ENCODE peak calls at places on chromosome 2, in seven cellular contexts. Q is H1, Y is GM12891, B is GM12878, G is SK-N-SH, I is HepG2, S is K562. J is an unnamed sample.

GRCh38 chr2:146068051-146068450 is 1548.1 kb upstream of the ZEB2 start:
- DNase-seq in Q (no peak), Y (no peak), B (no peak), G (no peak), I (no peak), S (no peak), J (no peak)

GRCh38 chr2:137333386-137333972 is 568.1 kb downstream of the THSD7B start:
- DNase-seq in Q (no peak), Y (no peak), B (peak), G (no peak), I (no peak), S (no peak), J (no peak)

GRCh38 chr2:25279091-25279651 is 62.6 kb downstream of the DNMT3A start:
- DNase-seq in Q (no peak), Y (peak), B (peak), G (no peak), I (no peak), S (no peak), J (peak)

GRCh38 chr2:3651686-3652516 is 6.1 kb upstream of the ALLC start:
- DNase-seq in Q (peak), Y (peak), B (peak), G (peak), I (peak), S (no peak), J (peak)

GRCh38 chr2:105307146-105307545 is 22.4 kb downstream of the TGFBRAP1 start:
- DNase-seq in Q (no peak), Y (no peak), B (no peak), G (no peak), I (no peak), S (no peak), J (no peak)

GRCh38 chr2:212897296-212897695 is 254.1 kb downstream of the IKZF2 start:
- DNase-seq in Q (no peak), Y (no peak), B (no peak), G (no peak), I (no peak), S (no peak), J (no peak)

GRCh38 chr2:66446178-66446860 is 11.4 kb downstream of the MEIS1 start:
- DNase-seq in Q (no peak), Y (no peak), B (no peak), G (no peak), I (no peak), S (no peak), J (no peak)

GRCh38 chr2:199602271-199602895 is 144.6 kb upstream of the SATB2 start:
- DNase-seq in Q (no peak), Y (no peak), B (no peak), G (peak), I (peak), S (peak), J (no peak)

GRCh38 chr2:101616411-101616810 is 81.1 kb upstream of the MAP4K4 start:
- DNase-seq in Q (no peak), Y (no peak), B (no peak), G (peak), I (no peak), S (no peak), J (no peak)

GRCh38 chr2:28045676-28046351 is 155.3 kb downstream of the BABAM2 start:
- DNase-seq in Q (no peak), Y (no peak), B (no peak), G (no peak), I (no peak), S (no peak), J (no peak)

GRCh38 chr2:232238108-232238507 is 140.4 kb upstream of the ALPP start:
- DNase-seq in Q (no peak), Y (no peak), B (no peak), G (no peak), I (no peak), S (no peak), J (no peak)

GRCh38 chr2:10036095-10036879 is 7.1 kb upstream of the KLF11 start:
- DNase-seq in Q (no peak), Y (no peak), B (no peak), G (peak), I (no peak), S (no peak), J (no peak)

GRCh38 chr2:71460595-71461303 is 7.4 kb downstream of the DYSF start:
- DNase-seq in Q (no peak), Y (no peak), B (no peak), G (peak), I (no peak), S (peak), J (no peak)

GRCh38 chr2:11697103-11697871 is 27.3 kb upstream of the NTSR2 start:
- DNase-seq in Q (no peak), Y (no peak), B (no peak), G (peak), I (no peak), S (no peak), J (no peak)

GRCh38 chr2:111072220-111072871 is 48.4 kb upstream of the BCL2L11 start:
- DNase-seq in Q (no peak), Y (no peak), B (no peak), G (no peak), I (no peak), S (no peak), J (no peak)
- TF ChIP-seq TAF1 in Q (no peak), Y (no peak), B (no peak), G (no peak), I (no peak), S (no peak), J (no peak)

GRCh38 chr2:221422516-221423211 is 149.4 kb downstream of the EPHA4 start:
- DNase-seq in Q (no peak), Y (no peak), B (no peak), G (no peak), I (no peak), S (no peak), J (no peak)
- TF ChIP-seq TAF1 in Q (no peak), Y (no peak), B (no peak), G (no peak), I (no peak), S (no peak), J (no peak)

GRCh38 chr2:85790499-85790898 is 36.7 kb downstream of the ATOH8 start:
- DNase-seq in Q (no peak), Y (no peak), B (no peak), G (no peak), I (no peak), S (no peak), J (no peak)

GRCh38 chr2:85791704-85792565 is 38.1 kb downstream of the ATOH8 start:
- DNase-seq in Q (no peak), Y (no peak), B (no peak), G (no peak), I (no peak), S (no peak), J (no peak)

GRCh38 chr2:85789271-85789670 is 35.5 kb downstream of the ATOH8 start:
- DNase-seq in Q (no peak), Y (no peak), B (no peak), G (no peak), I (no peak), S (no peak), J (no peak)

GRCh38 chr2:85788603-85789002 is 34.8 kb downstream of the ATOH8 start:
- DNase-seq in Q (no peak), Y (no peak), B (no peak), G (no peak), I (no peak), S (no peak), J (no peak)

GRCh38 chr2:85790032-85790431 is 36.2 kb downstream of the ATOH8 start:
- DNase-seq in Q (no peak), Y (no peak), B (no peak), G (no peak), I (no peak), S (no peak), J (no peak)
- TF ChIP-seq TAF1 in Q (no peak), Y (no peak), B (no peak), G (no peak), I (no peak), S (no peak), J (no peak)

GRCh38 chr2:23493849-23494248 is 108.9 kb downstream of the KLHL29 start:
- DNase-seq in Q (no peak), Y (no peak), B (no peak), G (no peak), I (no peak), S (no peak), J (no peak)

GRCh38 chr2:23497063-23497462 is 112.1 kb downstream of the KLHL29 start:
- DNase-seq in Q (no peak), Y (no peak), B (no peak), G (no peak), I (no peak), S (no peak), J (no peak)

GRCh38 chr2:23497536-23497935 is 112.6 kb downstream of the KLHL29 start:
- DNase-seq in Q (no peak), Y (no peak), B (no peak), G (no peak), I (no peak), S (no peak), J (no peak)

GRCh38 chr2:23496456-23496855 is 111.5 kb downstream of the KLHL29 start:
- DNase-seq in Q (no peak), Y (no peak), B (no peak), G (no peak), I (no peak), S (no peak), J (no peak)

DNA sequence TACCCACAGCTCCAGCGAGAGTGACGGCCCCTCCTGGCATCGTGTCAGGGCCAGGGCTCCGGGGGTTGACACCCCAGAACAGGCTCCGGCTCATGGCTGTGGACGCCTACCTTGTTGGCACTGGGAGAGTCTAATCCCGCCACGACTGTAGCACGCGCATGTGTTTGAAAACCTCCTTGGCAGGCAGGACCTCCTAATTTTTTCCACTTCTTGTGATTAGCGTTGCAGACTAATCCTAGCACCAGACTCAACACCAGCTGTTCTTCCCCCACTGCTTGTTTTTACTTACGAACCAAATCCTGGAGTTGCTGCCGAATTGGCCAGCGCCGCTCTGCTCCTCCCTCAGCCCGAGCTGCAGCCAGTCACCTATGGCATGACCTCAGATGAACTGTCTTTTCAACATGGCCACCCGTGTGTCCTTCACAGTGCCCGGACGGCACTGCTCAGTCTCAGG is 110.7 kb downstream of the KLHL29 start:
- DNase-seq in Q (no peak), Y (no peak), B (no peak), G (no peak), I (no peak), S (no peak), J (no peak)
- TF ChIP-seq TAF1 in Q (no peak), Y (no peak), B (no peak), G (no peak), I (no peak), S (no peak), J (no peak)

GRCh38 chr2:201149064-201149820 is 33.3 kb downstream of the CFLAR start:
- DNase-seq in Q (no peak), Y (no peak), B (no peak), G (no peak), I (peak), S (no peak), J (no peak)
- TF ChIP-seq TAF1 in Q (no peak), Y (no peak), B (no peak), G (no peak), I (no peak), S (no peak), J (no peak)

GRCh38 chr2:20168727-20169696 is 55.9 kb downstream of the SDC1 start:
- DNase-seq in Q (no peak), Y (no peak), B (no peak), G (no peak), I (no peak), S (no peak), J (no peak)
- TF ChIP-seq TAF1 in Q (no peak), Y (no peak), B (no peak), G (no peak), I (no peak), S (no peak), J (no peak)

DNA sequence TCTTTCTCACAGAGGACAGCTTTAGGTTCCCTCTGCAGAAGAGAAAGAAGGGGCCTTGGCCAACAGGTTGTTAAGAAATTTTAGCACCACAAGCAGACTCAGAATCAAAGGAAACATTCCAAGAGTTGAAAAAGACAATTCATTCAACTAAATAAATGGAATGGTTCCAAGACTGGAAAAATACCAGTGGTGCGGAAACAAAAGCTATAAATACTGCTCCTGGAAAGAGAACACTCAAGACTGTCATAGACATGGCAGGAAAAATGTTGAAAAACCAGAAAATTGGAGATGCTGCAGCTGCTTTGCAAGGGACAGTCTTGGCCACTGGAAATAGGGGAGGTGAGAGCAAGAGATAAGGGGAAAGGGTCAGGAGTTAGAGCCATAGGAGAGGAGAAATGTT is 312.7 kb upstream of the CYRIA start:
- DNase-seq in Q (no peak), Y (no peak), B (no peak), G (no peak), I (no peak), S (no peak), J (no peak)
- TF ChIP-seq TAF1 in Q (no peak), Y (no peak), B (no peak), G (no peak), I (no peak), S (no peak), J (no peak)

GRCh38 chr2:128628206-128628605 is 309.5 kb upstream of the HS6ST1 start:
- DNase-seq in Q (no peak), Y (no peak), B (no peak), G (no peak), I (no peak), S (no peak), J (no peak)
- TF ChIP-seq TAF1 in Q (no peak), Y (no peak), B (no peak), G (no peak), I (no peak), S (no peak), J (no peak)